ENCODE peak calls at places on chromosome 16, in four cellular contexts. U is mesenchymal stem cell, H is astrocyte, P is PC-9. L is an unnamed sample. For H3K4me1, the result is how much of the 10 kb centered on the place peaks cover.

GRCh38 chr16:3642397-3643094 is 11.9 kb upstream of the DNASE1 start:
- DNase-seq in P (peak), H (peak), U (peak), L (peak)

GRCh38 chr16:89031715-89032659 is 55.0 kb upstream of the CBFA2T3 start:
- DNase-seq in P (no peak), H (no peak), U (no peak), L (peak)

GRCh38 chr16:54437361-54437760 is 150.8 kb upstream of the IRX3 start:
- DNase-seq in H (no peak), P (no peak), U (no peak), L (no peak)

GRCh38 chr16:3400446-3400778 is 392 bp downstream of the ZSCAN32 start:
- DNase-seq in H (no peak), U (no peak), P (no peak), L (peak)

GRCh38 chr16:19128454-19129210 is 14.9 kb downstream of the ITPRIPL2 start:
- DNase-seq in H (no peak), P (no peak), U (no peak), L (no peak)

GRCh38 chr16:1632638-1632970 is 20.4 kb downstream of the CRAMP1 start:
- DNase-seq in U (no peak), P (no peak), H (no peak), L (no peak)

GRCh38 chr16:84520778-84521770 is 16.6 kb upstream of the MEAK7 start:
- DNase-seq in U (no peak), H (no peak), P (no peak), L (no peak)

GRCh38 chr16:31472559-31473203 is 729 bp downstream of the TGFB1I1 start:
- DNase-seq in U (peak), P (peak), H (peak), L (peak)

GRCh38 chr16:4316732-4317461 is 1.0 kb downstream of the GLIS2 start:
- DNase-seq in H (no peak), P (peak), U (no peak), L (peak)

GRCh38 chr16:15616068-15616467 is 26.9 kb downstream of the MARF1 start:
- DNase-seq in P (no peak), H (no peak), U (no peak), L (no peak)

GRCh38 chr16:20826039-20826566 is 19.8 kb downstream of the REXO5 start:
- DNase-seq in P (no peak), U (no peak), H (no peak), L (no peak)

GRCh38 chr16:13178318-13178717 is 276.9 kb downstream of the SHISA9 start:
- DNase-seq in H (no peak), P (no peak), U (no peak), L (no peak)

GRCh38 chr16:55480228-55480655 is 1.2 kb downstream of the MMP2 start:
- DNase-seq in P (peak), U (peak), H (peak), L (peak)

GRCh38 chr16:51164167-51164566 is 13.1 kb upstream of the SALL1 start:
- DNase-seq in U (peak), P (no peak), H (peak), L (no peak)

GRCh38 chr16:88331989-88332920 is 50.5 kb upstream of the ZNF469 start:
- DNase-seq in H (peak), U (peak), P (peak), L (peak)

GRCh38 chr16:4694664-4695451 is 1.5 kb downstream of the NUDT16L1 start:
- DNase-seq in U (no peak), P (no peak), H (no peak), L (peak)

GRCh38 chr16:48117217-48118105 is 38.3 kb downstream of the ABCC12 start:
- DNase-seq in U (peak), H (no peak), P (peak), L (peak)

GRCh38 chr16:3713587-3714242 is 3.6 kb downstream of the TRAP1 start:
- DNase-seq in U (no peak), P (no peak), H (no peak), L (no peak)

GRCh38 chr16:19810817-19811731 is 73.6 kb downstream of the GPRC5B start:
- DNase-seq in H (peak), P (peak), U (peak), L (peak)

GRCh38 chr16:14302399-14303181 is 231.5 kb downstream of the MRTFB start:
- DNase-seq in U (peak), P (peak), H (no peak), L (peak)

GRCh38 chr16:50282010-50282538 is 15.7 kb downstream of the ADCY7 start:
- DNase-seq in U (no peak), P (no peak), H (peak), L (peak)

GRCh38 chr16:15598648-15599190 is 44.2 kb downstream of the MARF1 start:
- DNase-seq in H (no peak), P (no peak), U (no peak), L (no peak)

GRCh38 chr16:72264776-72265175 is 92.8 kb upstream of the PMFBP1 start:
- DNase-seq in H (no peak), P (no peak), U (no peak), L (no peak)

GRCh38 chr16:8712589-8713361 is 38.4 kb downstream of the ABAT start:
- DNase-seq in P (no peak), H (no peak), U (no peak), L (no peak)

GRCh38 chr16:3652373-3653037 is 2.0 kb upstream of the DNASE1 start:
- DNase-seq in P (no peak), H (no peak), U (no peak), L (peak)

GRCh38 chr16:21689107-21689506 is 25.3 kb downstream of the OTOA start:
- DNase-seq in U (no peak), H (no peak), P (no peak), L (no peak)

GRCh38 chr16:8622315-8622656 is 788 bp downstream of the METTL22 start:
- DNase-seq in P (no peak), H (no peak), U (no peak), L (no peak)

GRCh38 chr16:1794221-1794871 is 841 bp upstream of the IGFALS start:
- DNase-seq in H (no peak), P (no peak), U (no peak), L (peak)

GRCh38 chr16:64629622-64630021 is 492.2 kb downstream of the CDH11 start:
- DNase-seq in H (peak), P (no peak), U (peak), L (no peak)

GRCh38 chr16:31428277-31428597 is at the start of gene COX6A2:
- DNase-seq in H (no peak), U (no peak), P (no peak), L (no peak)

GRCh38 chr16:68993885-68994284 is 111.6 kb upstream of the HAS3 start:
- DNase-seq in P (no peak), U (peak), H (peak), L (peak)

DNA sequence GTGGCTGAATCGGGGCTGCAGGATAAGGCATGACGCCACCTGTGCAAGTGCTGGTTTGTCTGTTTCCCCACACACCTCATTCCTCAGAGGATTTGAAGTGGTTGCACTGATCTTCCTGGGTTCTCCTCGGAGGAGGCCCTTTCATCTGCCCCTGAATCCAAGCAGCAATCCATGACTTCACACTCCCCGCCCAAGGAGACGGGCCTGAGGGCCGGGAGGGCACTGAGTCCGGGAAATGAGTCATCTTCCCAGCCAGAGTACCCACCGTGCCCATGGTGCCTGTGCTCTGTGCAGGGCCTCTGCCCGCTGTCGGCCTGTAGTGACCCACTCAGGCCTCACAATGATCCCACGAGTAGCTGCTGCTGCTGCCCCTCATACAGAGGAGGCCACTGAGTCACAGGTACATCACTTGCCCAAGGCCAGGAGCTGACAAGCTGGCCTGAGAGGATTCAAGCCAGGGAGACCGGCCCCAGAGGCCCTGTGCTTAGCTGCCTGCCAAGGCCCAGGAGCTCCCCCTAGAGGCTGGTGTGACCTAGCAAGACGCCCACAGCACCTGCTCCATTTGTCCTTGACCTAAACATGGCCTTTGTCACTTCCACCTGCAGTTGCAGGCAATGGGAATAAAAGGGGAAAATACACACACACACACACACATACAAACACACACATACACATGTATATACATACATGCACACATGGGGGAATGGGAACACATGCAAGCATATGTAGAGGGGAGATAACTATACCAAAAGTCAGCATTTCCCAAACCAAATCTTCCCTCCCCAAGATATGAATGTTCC is 240.0 kb downstream of the C16orf95 start:
- DNase-seq in U (peak), H (peak), P (peak), L (peak)
- H3K4me2 ChIP-seq in U (no peak), H (no peak), P (no peak), L (no peak)

GRCh38 chr16:67845291-67846062 is 1.3 kb upstream of the NUTF2 start:
- DNase-seq in P (peak), U (peak), H (no peak), L (no peak)

GRCh38 chr16:67847064-67847861 is at the start of gene CENPT:
- DNase-seq in H (peak), P (peak), U (peak), L (peak)

GRCh38 chr16:67846063-67846319 is 742 bp upstream of the NUTF2 start:
- DNase-seq in P (no peak), U (no peak), H (no peak), L (no peak)

GRCh38 chr16:67846320-67847063 is at the start of gene NUTF2:
- DNase-seq in H (peak), P (peak), U (peak), L (peak)

GRCh38 chr16:67848118-67848517 is 625 bp upstream of the CENPT start:
- DNase-seq in U (no peak), H (no peak), P (no peak), L (no peak)
- H2AFZ ChIP-seq in U (no peak), H (no peak), P (no peak), L (no peak)

GRCh38 chr16:27234603-27235002 is 31.3 kb downstream of the KDM8 start:
- DNase-seq in U (no peak), H (no peak), P (no peak), L (no peak)

GRCh38 chr16:27237229-27238015 is 31.1 kb downstream of the NSMCE1 start:
- DNase-seq in P (no peak), U (peak), H (peak), L (peak)

GRCh38 chr16:27236635-27237228 is 31.8 kb downstream of the NSMCE1 start:
- DNase-seq in U (no peak), P (no peak), H (no peak), L (no peak)

GRCh38 chr16:27235055-27235937 is 32.0 kb downstream of the KDM8 start:
- DNase-seq in H (peak), P (peak), U (peak), L (peak)

GRCh38 chr16:27235938-27236245 is 32.6 kb downstream of the KDM8 start:
- DNase-seq in H (no peak), P (no peak), U (no peak), L (no peak)
- H3K4me1 ChIP-seq in H (under half), P (under half), U (under half), L (under half)

GRCh38 chr16:52546291-52546941 is 527 bp downstream of the TOX3 start:
- DNase-seq in U (no peak), H (no peak), P (no peak), L (no peak)
- H3K4me2 ChIP-seq in U (peak), H (peak), P (no peak), L (no peak)

GRCh38 chr16:85524630-85525463 is 88.3 kb upstream of the GSE1 start:
- DNase-seq in U (peak), H (peak), P (peak), L (peak)

GRCh38 chr16:85522842-85523601 is 90.1 kb upstream of the GSE1 start:
- DNase-seq in U (peak), P (no peak), H (peak), L (peak)

GRCh38 chr16:85524365-85524629 is 88.8 kb upstream of the GSE1 start:
- DNase-seq in U (no peak), H (no peak), P (no peak), L (no peak)

GRCh38 chr16:85522517-85522841 is 90.6 kb upstream of the GSE1 start:
- DNase-seq in P (no peak), H (no peak), U (no peak), L (no peak)

DNA sequence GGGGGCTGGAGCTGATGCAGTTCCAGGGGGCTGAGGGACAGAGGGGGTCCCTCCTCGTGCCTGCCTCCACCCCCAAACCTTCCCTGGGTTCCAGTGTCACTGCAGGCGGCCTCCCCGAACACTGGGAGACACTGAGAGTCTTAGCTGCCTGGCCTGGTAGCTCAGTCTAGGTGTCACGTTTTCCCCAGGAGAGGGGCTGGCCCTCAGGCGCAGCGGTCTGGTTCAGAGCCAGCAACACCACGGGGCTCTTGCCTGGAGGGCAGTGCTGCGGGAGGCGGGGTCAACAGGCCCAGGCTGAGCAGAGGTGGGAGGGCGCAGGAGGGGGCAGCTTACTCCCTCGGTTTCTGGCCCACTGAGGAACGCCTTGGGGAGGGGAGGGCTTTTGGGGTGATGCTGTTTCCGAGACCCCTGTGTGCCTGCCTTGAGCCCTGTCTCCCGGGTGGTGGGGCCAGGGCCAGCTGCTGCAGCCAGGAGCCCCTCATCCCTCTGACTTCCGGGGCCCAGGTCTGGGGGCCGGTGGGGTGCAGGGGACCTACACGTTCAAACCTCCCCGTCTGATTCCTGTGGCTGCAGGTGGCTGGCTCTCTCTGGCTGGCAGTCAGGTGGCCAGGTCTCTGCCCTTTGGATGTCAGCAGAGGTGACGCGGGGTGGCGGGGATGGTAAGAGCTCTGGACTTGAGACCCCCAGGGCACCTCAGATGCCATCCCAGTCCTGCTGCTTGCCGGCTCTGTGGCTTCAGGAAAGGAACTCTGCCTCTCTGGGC is 89.3 kb upstream of the GSE1 start:
- DNase-seq in H (peak), P (peak), U (peak), L (peak)
- H2AFZ ChIP-seq in H (no peak), P (no peak), U (no peak), L (peak)

GRCh38 chr16:57131351-57131970 is 39.1 kb downstream of the CPNE2 start:
- DNase-seq in U (no peak), P (no peak), H (no peak), L (peak)
- H3K4me1 ChIP-seq in U (under half), P (under half), H (under half), L (under half)

DNA sequence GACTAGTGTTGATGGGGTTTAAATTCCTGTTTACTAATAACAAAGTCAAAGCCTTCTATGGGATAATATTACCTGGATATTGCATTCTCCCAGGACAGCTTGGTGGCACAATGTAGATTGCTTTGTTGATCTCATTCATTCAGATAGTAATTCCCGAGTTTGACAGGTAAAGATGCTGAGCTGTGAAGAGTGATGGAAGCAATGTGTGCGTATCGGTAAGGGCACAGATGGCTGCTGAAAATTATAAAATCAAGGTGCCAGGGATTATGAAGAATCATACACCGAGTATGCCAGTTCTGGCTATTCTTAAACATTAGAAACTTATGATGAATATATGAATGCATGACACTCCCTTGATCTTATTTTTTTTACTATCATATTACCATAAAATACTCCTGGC is 100.6 kb upstream of the CNTNAP4 start:
- DNase-seq in H (no peak), U (no peak), P (no peak), L (no peak)
- H3K4me2 ChIP-seq in H (no peak), U (no peak), P (no peak), L (no peak)

GRCh38 chr16:10920726-10921427 is 21.4 kb downstream of the DEXI start:
- DNase-seq in P (no peak), U (no peak), H (no peak), L (no peak)

GRCh38 chr16:10919003-10919351 is 23.3 kb downstream of the DEXI start:
- DNase-seq in H (no peak), U (no peak), P (no peak), L (no peak)

GRCh38 chr16:10916534-10916933 is 25.7 kb downstream of the DEXI start:
- DNase-seq in H (no peak), U (no peak), P (no peak), L (no peak)

GRCh38 chr16:10921536-10922327 is 20.5 kb downstream of the DEXI start:
- DNase-seq in P (no peak), U (no peak), H (no peak), L (no peak)

GRCh38 chr16:10918294-10919002 is 23.8 kb downstream of the DEXI start:
- DNase-seq in H (peak), P (peak), U (peak), L (peak)
- H2AFZ ChIP-seq in H (peak), P (no peak), U (no peak), L (no peak)

GRCh38 chr16:337975-338575 is 14.4 kb downstream of the AXIN1 start:
- DNase-seq in U (no peak), P (no peak), H (no peak), L (peak)

GRCh38 chr16:339680-340079 is 12.8 kb downstream of the AXIN1 start:
- DNase-seq in H (no peak), P (no peak), U (no peak), L (peak)

GRCh38 chr16:340370-341091 is 12.0 kb downstream of the AXIN1 start:
- DNase-seq in P (no peak), U (no peak), H (no peak), L (peak)

GRCh38 chr16:336269-336668 is 16.3 kb downstream of the AXIN1 start:
- DNase-seq in H (no peak), U (no peak), P (no peak), L (peak)

DNA sequence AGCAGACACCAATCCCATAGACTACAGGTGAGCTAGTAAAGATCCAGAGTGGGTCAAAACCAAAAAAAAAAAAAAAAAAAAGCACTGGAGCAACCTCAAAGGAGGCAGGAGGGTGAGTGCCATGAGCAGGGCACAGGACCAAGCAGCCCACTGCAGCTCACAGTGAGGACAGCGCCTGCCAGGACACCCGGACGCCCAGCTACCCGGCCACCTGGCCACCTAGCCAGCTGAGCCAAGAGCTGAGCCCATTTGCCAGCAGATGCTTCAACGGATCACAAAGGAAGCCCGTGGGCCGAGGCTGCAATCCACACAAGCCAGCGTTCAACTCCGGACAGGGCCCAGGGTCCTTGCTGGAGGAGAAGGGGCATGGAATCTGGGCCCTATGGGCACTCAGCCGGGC is 15.1 kb downstream of the AXIN1 start:
- DNase-seq in P (no peak), U (no peak), H (no peak), L (peak)
- H3K4me1 ChIP-seq in P (under half), U (under half), H (under half), L (under half)

GRCh38 chr16:17453365-17454122 is 17.2 kb downstream of the XYLT1 start:
- DNase-seq in P (no peak), H (no peak), U (no peak), L (no peak)
- H3K4me2 ChIP-seq in P (no peak), H (peak), U (no peak), L (peak)